ENCODE peak calls at places on chromosomes 2 and 18, in four cellular contexts. One of them, this sample, is unnamed.

GRCh38 chr2:172516299-172516698 is 39.6 kb upstream of the PDK1 start:
- DNase-seq in endothelial cell: no peak
- DNase-seq in keratinocyte: no peak
- DNase-seq in mucosa of descending colon: no peak
- DNase-seq in this sample: no peak

GRCh38 chr2:31440764-31441163 is 26.2 kb upstream of the XDH start:
- DNase-seq in endothelial cell: no peak
- DNase-seq in keratinocyte: peak
- DNase-seq in mucosa of descending colon: no peak
- DNase-seq in this sample: no peak

GRCh38 chr2:95334916-95335641 is 37.9 kb downstream of the KCNIP3 start:
- DNase-seq in endothelial cell: no peak
- DNase-seq in keratinocyte: no peak
- DNase-seq in mucosa of descending colon: peak
- DNase-seq in this sample: no peak

GRCh38 chr2:171244466-171244969 is 83.8 kb upstream of the TLK1 start:
- DNase-seq in endothelial cell: no peak
- DNase-seq in keratinocyte: no peak
- DNase-seq in mucosa of descending colon: no peak
- DNase-seq in this sample: no peak

GRCh38 chr2:168002021-168002553 is 245.3 kb downstream of the STK39 start:
- DNase-seq in endothelial cell: no peak
- DNase-seq in keratinocyte: no peak
- DNase-seq in mucosa of descending colon: no peak
- DNase-seq in this sample: no peak

GRCh38 chr2:82837588-82838304 is 1621.3 kb downstream of the SUCLG1 start:
- DNase-seq in endothelial cell: no peak
- DNase-seq in keratinocyte: peak
- DNase-seq in mucosa of descending colon: no peak
- DNase-seq in this sample: no peak

GRCh38 chr18:37783771-37784170 is 218.2 kb upstream of the CELF4 start:
- DNase-seq in endothelial cell: no peak
- DNase-seq in keratinocyte: no peak
- DNase-seq in mucosa of descending colon: no peak
- DNase-seq in this sample: no peak

GRCh38 chr2:172445851-172446250 is 18.5 kb downstream of the ITGA6 start:
- DNase-seq in endothelial cell: no peak
- DNase-seq in keratinocyte: no peak
- DNase-seq in mucosa of descending colon: no peak
- DNase-seq in this sample: no peak

GRCh38 chr18:33594799-33595198 is 16.8 kb downstream of the ASXL3 start:
- DNase-seq in endothelial cell: no peak
- DNase-seq in keratinocyte: no peak
- DNase-seq in mucosa of descending colon: no peak
- DNase-seq in this sample: no peak

GRCh38 chr2:121390082-121390481 is 105.1 kb upstream of the TFCP2L1 start:
- DNase-seq in endothelial cell: no peak
- DNase-seq in keratinocyte: no peak
- DNase-seq in mucosa of descending colon: no peak
- DNase-seq in this sample: no peak

GRCh38 chr2:437772-438393 is 150.0 kb upstream of the ALKAL2 start:
- DNase-seq in endothelial cell: no peak
- DNase-seq in keratinocyte: no peak
- DNase-seq in mucosa of descending colon: peak
- DNase-seq in this sample: peak

GRCh38 chr2:9010866-9011265 is 7.4 kb upstream of the MBOAT2 start:
- DNase-seq in endothelial cell: no peak
- DNase-seq in keratinocyte: no peak
- DNase-seq in mucosa of descending colon: no peak
- DNase-seq in this sample: no peak

GRCh38 chr2:70537840-70538239 is 15.8 kb downstream of the TGFA start:
- DNase-seq in endothelial cell: no peak
- DNase-seq in keratinocyte: no peak
- DNase-seq in mucosa of descending colon: no peak
- DNase-seq in this sample: no peak

GRCh38 chr18:74510770-74511095 is 14.6 kb downstream of the CNDP2 start:
- DNase-seq in endothelial cell: no peak
- DNase-seq in keratinocyte: no peak
- DNase-seq in mucosa of descending colon: no peak
- DNase-seq in this sample: no peak

GRCh38 chr2:156394033-156394741 is 42.0 kb upstream of the GPD2 start:
- DNase-seq in endothelial cell: no peak
- DNase-seq in keratinocyte: no peak
- DNase-seq in mucosa of descending colon: no peak
- DNase-seq in this sample: no peak

GRCh38 chr2:146413086-146413610 is 1431.7 kb upstream of the ACVR2A start:
- DNase-seq in endothelial cell: no peak
- DNase-seq in keratinocyte: no peak
- DNase-seq in mucosa of descending colon: no peak
- DNase-seq in this sample: no peak

GRCh38 chr2:240628507-240629418 is 3.5 kb downstream of the GPR35 start:
- DNase-seq in endothelial cell: no peak
- DNase-seq in keratinocyte: no peak
- DNase-seq in mucosa of descending colon: peak
- DNase-seq in this sample: no peak

GRCh38 chr2:2764739-2765138 is 433.7 kb upstream of the MYT1L start:
- DNase-seq in endothelial cell: no peak
- DNase-seq in keratinocyte: no peak
- DNase-seq in mucosa of descending colon: no peak
- DNase-seq in this sample: no peak

GRCh38 chr2:211216221-211216620 is 659.8 kb downstream of the CPS1 start:
- DNase-seq in endothelial cell: no peak
- DNase-seq in keratinocyte: no peak
- DNase-seq in mucosa of descending colon: no peak
- DNase-seq in this sample: no peak

GRCh38 chr18:57772387-57772799 is 30.7 kb downstream of the ATP8B1 start:
- DNase-seq in endothelial cell: no peak
- DNase-seq in keratinocyte: no peak
- DNase-seq in mucosa of descending colon: peak
- DNase-seq in this sample: no peak

GRCh38 chr2:218138047-218138446 is 12.2 kb downstream of the CXCR2 start:
- DNase-seq in endothelial cell: no peak
- DNase-seq in keratinocyte: no peak
- DNase-seq in mucosa of descending colon: no peak
- DNase-seq in this sample: no peak

GRCh38 chr2:69645926-69646325 is 2.4 kb upstream of the AAK1 start:
- DNase-seq in endothelial cell: no peak
- DNase-seq in keratinocyte: no peak
- DNase-seq in mucosa of descending colon: no peak
- DNase-seq in this sample: no peak

GRCh38 chr2:217157581-217157980 is 297.7 kb upstream of the TNP1 start:
- DNase-seq in endothelial cell: no peak
- DNase-seq in keratinocyte: no peak
- DNase-seq in mucosa of descending colon: no peak
- DNase-seq in this sample: no peak

GRCh38 chr2:191679818-191680600 is 2.1 kb downstream of the NABP1 start:
- DNase-seq in endothelial cell: no peak
- DNase-seq in keratinocyte: no peak
- DNase-seq in mucosa of descending colon: no peak
- DNase-seq in this sample: no peak

GRCh38 chr2:40020997-40021396 is 241.9 kb upstream of the THUMPD2 start:
- DNase-seq in endothelial cell: no peak
- DNase-seq in keratinocyte: no peak
- DNase-seq in mucosa of descending colon: no peak
- DNase-seq in this sample: no peak

GRCh38 chr18:79569720-79570119 is 109.9 kb upstream of the CTDP1 start:
- DNase-seq in endothelial cell: no peak
- DNase-seq in keratinocyte: no peak
- DNase-seq in mucosa of descending colon: peak
- DNase-seq in this sample: peak

GRCh38 chr2:145220496-145220895 is 700.6 kb upstream of the ZEB2 start:
- DNase-seq in endothelial cell: no peak
- DNase-seq in keratinocyte: no peak
- DNase-seq in mucosa of descending colon: no peak
- DNase-seq in this sample: no peak

GRCh38 chr18:74501386-74501785 is 5.2 kb downstream of the CNDP2 start:
- DNase-seq in endothelial cell: no peak
- DNase-seq in keratinocyte: peak
- DNase-seq in mucosa of descending colon: no peak
- DNase-seq in this sample: no peak

GRCh38 chr2:145874466-145874865 is 1354.5 kb upstream of the ZEB2 start:
- DNase-seq in endothelial cell: no peak
- DNase-seq in keratinocyte: no peak
- DNase-seq in mucosa of descending colon: no peak
- DNase-seq in this sample: no peak

DNA sequence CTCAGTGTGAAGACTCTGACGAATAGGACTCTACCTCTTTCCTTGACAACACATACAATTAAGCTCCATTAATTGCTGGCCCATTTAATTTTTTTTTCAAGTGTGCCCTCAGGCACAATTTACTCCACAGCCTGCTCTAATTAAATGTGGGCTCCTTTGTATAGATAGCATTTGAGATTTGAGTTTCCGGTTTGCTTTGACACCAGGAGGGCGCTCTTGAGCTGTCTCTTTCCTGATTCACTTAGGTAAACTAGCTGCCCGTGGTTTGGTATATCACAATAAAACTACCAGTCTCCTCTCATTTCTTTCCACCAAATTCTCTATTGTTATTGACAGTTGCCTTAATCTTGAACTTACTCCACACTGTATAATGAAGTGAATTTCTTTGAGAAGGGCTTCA is 666.0 kb downstream of the DSC3 start:
- DNase-seq in endothelial cell: no peak
- DNase-seq in keratinocyte: no peak
- DNase-seq in mucosa of descending colon: no peak
- DNase-seq in this sample: no peak
- TF ChIP-seq CTCF in endothelial cell: peak
- TF ChIP-seq CTCF in keratinocyte: peak
- TF ChIP-seq CTCF in mucosa of descending colon: no peak
- TF ChIP-seq CTCF in this sample: no peak

GRCh38 chr2:113198790-113199612 is 25.2 kb downstream of the PSD4 start:
- DNase-seq in endothelial cell: peak
- DNase-seq in keratinocyte: no peak
- DNase-seq in mucosa of descending colon: peak
- DNase-seq in this sample: peak

GRCh38 chr2:113200736-113201490 is 27.1 kb downstream of the PSD4 start:
- DNase-seq in endothelial cell: no peak
- DNase-seq in keratinocyte: no peak
- DNase-seq in mucosa of descending colon: peak
- DNase-seq in this sample: no peak

GRCh38 chr2:113198048-113198789 is 24.4 kb downstream of the PSD4 start:
- DNase-seq in endothelial cell: no peak
- DNase-seq in keratinocyte: no peak
- DNase-seq in mucosa of descending colon: peak
- DNase-seq in this sample: no peak

GRCh38 chr2:113201496-113202304 is 27.9 kb downstream of the PSD4 start:
- DNase-seq in endothelial cell: no peak
- DNase-seq in keratinocyte: no peak
- DNase-seq in mucosa of descending colon: peak
- DNase-seq in this sample: no peak

GRCh38 chr2:113200236-113200635 is 26.5 kb downstream of the PSD4 start:
- DNase-seq in endothelial cell: no peak
- DNase-seq in keratinocyte: no peak
- DNase-seq in mucosa of descending colon: peak
- DNase-seq in this sample: no peak
- TF ChIP-seq CTCF in endothelial cell: no peak
- TF ChIP-seq CTCF in keratinocyte: peak
- TF ChIP-seq CTCF in mucosa of descending colon: no peak
- TF ChIP-seq CTCF in this sample: no peak

GRCh38 chr18:1499265-1499664 is 594.6 kb downstream of the ADCYAP1 start:
- DNase-seq in endothelial cell: no peak
- DNase-seq in keratinocyte: no peak
- DNase-seq in mucosa of descending colon: no peak
- DNase-seq in this sample: no peak
- TF ChIP-seq CTCF in endothelial cell: no peak
- TF ChIP-seq CTCF in keratinocyte: no peak
- TF ChIP-seq CTCF in mucosa of descending colon: no peak
- TF ChIP-seq CTCF in this sample: no peak

GRCh38 chr2:128170776-128171175 is 79.8 kb downstream of the UGGT1 start:
- DNase-seq in endothelial cell: no peak
- DNase-seq in keratinocyte: no peak
- DNase-seq in mucosa of descending colon: no peak
- DNase-seq in this sample: no peak

GRCh38 chr2:128169933-128170709 is 79.1 kb downstream of the UGGT1 start:
- DNase-seq in endothelial cell: no peak
- DNase-seq in keratinocyte: no peak
- DNase-seq in mucosa of descending colon: no peak
- DNase-seq in this sample: no peak

GRCh38 chr2:128169497-128169896 is 78.5 kb downstream of the UGGT1 start:
- DNase-seq in endothelial cell: no peak
- DNase-seq in keratinocyte: no peak
- DNase-seq in mucosa of descending colon: no peak
- DNase-seq in this sample: no peak

GRCh38 chr2:128169094-128169493 is 78.1 kb downstream of the UGGT1 start:
- DNase-seq in endothelial cell: no peak
- DNase-seq in keratinocyte: no peak
- DNase-seq in mucosa of descending colon: no peak
- DNase-seq in this sample: no peak

GRCh38 chr2:128172191-128172590 is 81.2 kb downstream of the UGGT1 start:
- DNase-seq in endothelial cell: no peak
- DNase-seq in keratinocyte: no peak
- DNase-seq in mucosa of descending colon: no peak
- DNase-seq in this sample: no peak
- TF ChIP-seq CTCF in endothelial cell: no peak
- TF ChIP-seq CTCF in keratinocyte: peak
- TF ChIP-seq CTCF in mucosa of descending colon: no peak
- TF ChIP-seq CTCF in this sample: peak